ENCODE peak calls at places on chromosomes 4 and X, in six cellular contexts. R is astrocyte of the hippocampus; O is pons; P is stimulated activated CD8-positive, alpha-beta memory T cell treated with anti-CD3 and anti-CD28 coated beads, Interleukin-2, amount 100 ng/mL, for 1 hour; L is CD8-positive, alpha-beta memory T cell; T is HCEC 1CT. K is an unnamed sample.

GRCh38 chr4:182884046-182884445 is 33.1 kb downstream of the DCTD start:
- DNase-seq in R (no peak), O (no peak), T (no peak), L (no peak), P (no peak), K (no peak)

GRCh38 chr4:123449362-123449761 is 52.8 kb downstream of the SPRY1 start:
- DNase-seq in L (no peak), O (no peak), R (no peak), P (no peak), T (no peak), K (no peak)

GRCh38 chr4:4914059-4914820 is 54.8 kb downstream of the MSX1 start:
- DNase-seq in T (no peak), R (no peak), P (no peak), L (no peak), O (no peak), K (no peak)

GRCh38 chr4:1465173-1466033 is 59.2 kb upstream of the NKX1-1 start:
- DNase-seq in R (no peak), P (no peak), T (no peak), L (no peak), O (no peak), K (no peak)

GRCh38 chr4:140243345-140243753 is 89.4 kb upstream of the MAML3 start:
- DNase-seq in T (no peak), P (no peak), O (no peak), R (no peak), L (no peak), K (no peak)

GRCh38 chr4:2891294-2891693 is 47.6 kb downstream of the ADD1 start:
- DNase-seq in R (peak; percentile 55), T (peak; percentile 38), L (no peak), P (no peak), O (no peak), K (no peak)

GRCh38 chrX:15465347-15465746 is 27.8 kb downstream of the PIR start:
- DNase-seq in L (no peak), P (no peak), T (peak; percentile 1), O (no peak), R (no peak), K (no peak)

GRCh38 chr4:104728380-104729122 is 233.9 kb upstream of the CXXC4 start:
- DNase-seq in R (peak; percentile 94), T (peak; percentile 24), O (no peak), P (no peak), L (no peak), K (no peak)

GRCh38 chrX:154738013-154738738 is 12.7 kb downstream of the GAB3 start:
- DNase-seq in T (peak; percentile 81), L (no peak), P (no peak), O (no peak), R (peak; percentile 60), K (no peak)

GRCh38 chrX:16708016-16708415 is 4.5 kb downstream of the CTPS2 start:
- DNase-seq in O (no peak), R (peak; percentile 69), P (no peak), L (no peak), T (no peak), K (no peak)

GRCh38 chrX:123648028-123648810 is 84.6 kb downstream of the THOC2 start:
- DNase-seq in L (no peak), R (peak; percentile 83), T (peak; percentile 34), O (no peak), P (no peak), K (no peak)

GRCh38 chr4:139617702-139618490 is 47.7 kb upstream of the MGST2 start:
- DNase-seq in R (no peak), O (no peak), P (no peak), T (peak; percentile 3), L (no peak), K (peak; percentile 70)

GRCh38 chr4:39825741-39826231 is 127.8 kb downstream of the UBE2K start:
- DNase-seq in O (no peak), T (peak; percentile 30), L (no peak), P (no peak), R (peak; percentile 80), K (no peak)

GRCh38 chr4:35461931-35462659 is 782.2 kb downstream of the ARAP2 start:
- DNase-seq in R (no peak), T (no peak), O (no peak), L (no peak), P (no peak), K (peak; percentile 66)

GRCh38 chr4:125200556-125200955 is 114.2 kb upstream of the FAT4 start:
- DNase-seq in L (no peak), O (no peak), R (no peak), T (no peak), P (no peak), K (no peak)

GRCh38 chrX:153768311-153769157 is 4.5 kb downstream of the PLXNB3 start:
- DNase-seq in P (no peak), R (no peak), T (no peak), O (no peak), L (no peak), K (no peak)

GRCh38 chr4:81499840-81500239 is 28.1 kb upstream of the RASGEF1B start:
- DNase-seq in L (no peak), T (no peak), O (no peak), P (no peak), R (peak; percentile 47), K (no peak)

GRCh38 chr4:113452152-113452551 is 309.4 kb downstream of the CAMK2D start:
- DNase-seq in R (no peak), T (no peak), P (no peak), O (peak; percentile 84), L (no peak), K (no peak)